ENCODE peak calls at places on chromosomes 4 and X, in four cellular contexts. One of them, this sample, is unnamed.

GRCh38 chr4:168319486-168320019 is 1.0 kb upstream of the DDX60 start:
- DNase-seq in MM.1S: no peak
- DNase-seq in heart left ventricle: no peak
- DNase-seq in lung: no peak
- DNase-seq in this sample: peak

GRCh38 chr4:3613980-3614730 is 81.9 kb upstream of the LRPAP1 start:
- DNase-seq in MM.1S: no peak
- DNase-seq in heart left ventricle: no peak
- DNase-seq in lung: no peak
- DNase-seq in this sample: no peak

GRCh38 chr4:151407466-151408379 is 1.3 kb upstream of the FHIP1A start:
- DNase-seq in MM.1S: peak
- DNase-seq in heart left ventricle: no peak
- DNase-seq in lung: peak
- DNase-seq in this sample: peak

GRCh38 chrX:56804867-56805266 is 75.8 kb downstream of the NBDY start:
- DNase-seq in MM.1S: no peak
- DNase-seq in heart left ventricle: no peak
- DNase-seq in lung: no peak
- DNase-seq in this sample: peak

GRCh38 chrX:133375558-133376340 is 39.5 kb downstream of the GPC4 start:
- DNase-seq in MM.1S: no peak
- DNase-seq in heart left ventricle: no peak
- DNase-seq in lung: no peak
- DNase-seq in this sample: no peak

GRCh38 chrX:40169193-40170086 is 71.7 kb upstream of the BCOR start:
- DNase-seq in MM.1S: peak
- DNase-seq in heart left ventricle: peak
- DNase-seq in lung: no peak
- DNase-seq in this sample: peak

GRCh38 chr4:57190651-57191481 is 80.7 kb upstream of the IGFBP7 start:
- DNase-seq in MM.1S: peak
- DNase-seq in heart left ventricle: no peak
- DNase-seq in lung: no peak
- DNase-seq in this sample: peak

GRCh38 chr4:53535567-53535966 is 55.7 kb downstream of the LNX1 start:
- DNase-seq in MM.1S: no peak
- DNase-seq in heart left ventricle: no peak
- DNase-seq in lung: no peak
- DNase-seq in this sample: no peak

GRCh38 chr4:168511780-168512467 is 15.1 kb downstream of the PALLD start:
- DNase-seq in MM.1S: no peak
- DNase-seq in heart left ventricle: peak
- DNase-seq in lung: no peak
- DNase-seq in this sample: no peak

GRCh38 chr4:53974561-53974960 is 89.8 kb downstream of the CHIC2 start:
- DNase-seq in MM.1S: no peak
- DNase-seq in heart left ventricle: no peak
- DNase-seq in lung: no peak
- DNase-seq in this sample: no peak

GRCh38 chr4:146132445-146132844 is 43.1 kb upstream of the LSM6 start:
- DNase-seq in MM.1S: peak
- DNase-seq in heart left ventricle: no peak
- DNase-seq in lung: no peak
- DNase-seq in this sample: peak

GRCh38 chrX:22164770-22165388 is 107.8 kb upstream of the CBLL2 start:
- DNase-seq in MM.1S: no peak
- DNase-seq in heart left ventricle: no peak
- DNase-seq in lung: no peak
- DNase-seq in this sample: peak

GRCh38 chr4:14100349-14100748 is 472.8 kb upstream of the BOD1L1 start:
- DNase-seq in MM.1S: no peak
- DNase-seq in heart left ventricle: no peak
- DNase-seq in lung: no peak
- DNase-seq in this sample: no peak

GRCh38 chr4:149493492-149493891 is 322.2 kb downstream of the IQCM start:
- DNase-seq in MM.1S: no peak
- DNase-seq in heart left ventricle: no peak
- DNase-seq in lung: no peak
- DNase-seq in this sample: no peak

GRCh38 chrX:15391850-15392249 is 7.6 kb upstream of the VEGFD start:
- DNase-seq in MM.1S: no peak
- DNase-seq in heart left ventricle: no peak
- DNase-seq in lung: no peak
- DNase-seq in this sample: no peak

GRCh38 chrX:11244641-11245040 is 48.6 kb upstream of the AMELX start:
- DNase-seq in MM.1S: no peak
- DNase-seq in heart left ventricle: no peak
- DNase-seq in lung: no peak
- DNase-seq in this sample: peak

GRCh38 chr4:71549516-71550160 is 210.8 kb downstream of the SLC4A4 start:
- DNase-seq in MM.1S: no peak
- DNase-seq in heart left ventricle: no peak
- DNase-seq in lung: no peak
- DNase-seq in this sample: no peak

GRCh38 chrX:96703816-96704215 is 19.2 kb downstream of the DIAPH2 start:
- DNase-seq in MM.1S: no peak
- DNase-seq in heart left ventricle: no peak
- DNase-seq in lung: no peak
- DNase-seq in this sample: no peak

GRCh38 chrX:148192547-148192946 is 211.4 kb downstream of the FMR1NB start:
- DNase-seq in MM.1S: no peak
- DNase-seq in heart left ventricle: no peak
- DNase-seq in lung: no peak
- DNase-seq in this sample: no peak

GRCh38 chrX:8668797-8669196 is 63.1 kb downstream of the ANOS1 start:
- DNase-seq in MM.1S: no peak
- DNase-seq in heart left ventricle: no peak
- DNase-seq in lung: no peak
- DNase-seq in this sample: no peak

DNA sequence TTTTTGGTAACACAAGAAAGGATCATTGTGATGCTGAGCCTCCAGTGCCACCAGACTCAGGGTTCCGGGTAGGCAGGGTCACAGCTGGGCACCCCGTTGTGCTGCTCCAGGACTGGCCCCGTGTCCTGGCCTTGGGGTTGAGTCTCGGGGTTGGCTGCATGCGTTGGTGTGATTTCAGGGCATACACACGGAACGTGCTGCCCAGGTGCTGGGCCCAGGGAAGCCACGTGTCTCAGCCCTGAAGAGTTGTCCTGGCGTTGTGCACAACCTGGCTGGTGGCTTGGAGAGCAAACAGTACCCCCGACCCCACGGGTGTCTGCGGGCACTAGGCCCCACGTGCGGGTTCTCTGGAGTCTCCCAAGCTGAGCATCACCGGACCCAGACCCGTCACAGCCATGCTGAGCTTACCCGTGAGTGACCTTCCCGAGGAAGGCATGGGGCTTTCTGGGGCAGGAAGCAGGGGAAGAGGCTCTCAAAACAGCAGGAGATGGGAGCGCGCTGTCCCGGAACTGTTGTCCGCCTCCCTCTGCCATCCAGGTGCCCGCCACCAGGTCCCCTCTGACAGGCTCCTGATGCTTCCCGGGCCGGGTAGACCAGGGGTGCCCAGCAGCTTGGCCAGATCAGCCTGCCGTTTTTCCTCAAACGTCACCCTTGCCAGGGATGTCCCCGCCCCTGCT is 66.1 kb upstream of the ENPP6 start:
- DNase-seq in MM.1S: peak
- DNase-seq in heart left ventricle: no peak
- DNase-seq in lung: no peak
- DNase-seq in this sample: no peak
- H3K4me3 ChIP-seq in MM.1S: peak
- H3K4me3 ChIP-seq in heart left ventricle: peak
- H3K4me3 ChIP-seq in lung: no peak
- H3K4me3 ChIP-seq in this sample: no peak

DNA sequence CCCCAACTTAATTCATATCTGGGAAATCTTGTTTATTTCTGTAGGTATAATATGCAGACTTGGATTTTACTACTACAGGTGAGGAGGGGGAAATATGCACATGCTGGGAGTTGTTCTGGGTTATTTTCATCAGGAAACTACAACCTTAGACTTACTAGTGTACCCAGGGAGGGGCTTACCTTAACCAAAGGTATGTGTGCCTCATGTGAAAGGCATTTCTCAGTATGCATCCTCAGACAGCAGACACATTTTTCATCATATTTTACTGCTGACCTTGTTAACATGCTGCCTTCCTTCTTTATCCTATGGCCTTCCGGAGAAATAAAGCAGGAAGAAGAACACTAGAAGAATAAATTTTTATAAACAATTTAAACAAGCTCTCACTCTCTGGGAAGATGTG is 214.9 kb downstream of the SPANXN4 start:
- DNase-seq in MM.1S: no peak
- DNase-seq in heart left ventricle: no peak
- DNase-seq in lung: no peak
- DNase-seq in this sample: no peak
- TF ChIP-seq CTCF in MM.1S: no peak
- TF ChIP-seq CTCF in heart left ventricle: no peak
- TF ChIP-seq CTCF in lung: no peak
- TF ChIP-seq CTCF in this sample: no peak

GRCh38 chrX:130167040-130167439 is 1.4 kb upstream of the AIFM1 start:
- DNase-seq in MM.1S: no peak
- DNase-seq in heart left ventricle: no peak
- DNase-seq in lung: no peak
- DNase-seq in this sample: no peak
- H3K4me3 ChIP-seq in MM.1S: peak
- H3K4me3 ChIP-seq in heart left ventricle: no peak
- H3K4me3 ChIP-seq in lung: no peak
- H3K4me3 ChIP-seq in this sample: no peak

DNA sequence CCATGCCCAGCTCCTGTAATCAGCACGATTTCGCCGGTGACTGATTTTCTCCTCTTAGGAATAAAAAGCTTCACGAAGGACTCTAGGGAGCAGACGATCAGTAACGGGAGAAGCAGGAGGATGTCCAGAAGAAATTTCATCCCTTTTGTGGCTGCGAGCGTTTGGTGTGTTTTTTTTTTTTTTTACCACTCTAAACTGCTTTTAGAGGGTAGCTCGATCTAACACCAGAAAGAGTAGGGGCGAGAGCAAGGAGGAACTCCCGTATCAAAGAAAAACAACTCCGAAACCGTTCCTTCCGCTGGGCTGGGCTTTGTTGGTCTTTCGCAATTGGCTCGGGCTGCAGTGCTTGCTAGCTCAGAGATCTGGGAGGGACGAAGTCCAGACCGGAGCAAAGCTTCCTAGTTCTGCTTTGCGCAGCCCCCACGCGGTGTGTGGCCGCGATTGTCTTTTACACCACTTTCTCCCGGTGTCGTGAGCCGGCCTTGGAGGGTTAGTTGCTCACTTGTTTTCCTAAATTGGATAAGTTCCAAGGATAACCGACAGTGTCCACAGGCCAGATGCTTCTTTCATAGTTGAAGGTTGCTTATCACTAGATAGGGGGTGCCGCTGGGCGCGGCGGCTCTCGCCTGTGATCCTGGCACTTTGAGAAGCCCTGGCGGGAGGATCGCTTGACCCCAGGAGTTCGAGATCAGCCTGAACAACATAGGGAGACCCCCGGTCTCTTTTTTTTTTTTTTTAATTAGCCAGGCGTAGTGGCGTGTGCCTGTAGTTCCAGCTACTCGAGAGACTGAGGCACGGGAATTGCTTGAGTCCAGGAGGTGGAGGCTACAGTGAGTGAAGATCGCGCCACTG is at the start of gene HSD17B11:
- DNase-seq in MM.1S: peak
- DNase-seq in heart left ventricle: peak
- DNase-seq in lung: peak
- DNase-seq in this sample: peak
- TF ChIP-seq CTCF in MM.1S: peak
- TF ChIP-seq CTCF in heart left ventricle: no peak
- TF ChIP-seq CTCF in lung: no peak
- TF ChIP-seq CTCF in this sample: no peak

GRCh38 chr4:105088110-105088879 is 58.4 kb upstream of the TET2 start:
- DNase-seq in MM.1S: no peak
- DNase-seq in heart left ventricle: no peak
- DNase-seq in lung: no peak
- DNase-seq in this sample: peak
- H3K4me3 ChIP-seq in MM.1S: no peak
- H3K4me3 ChIP-seq in heart left ventricle: peak
- H3K4me3 ChIP-seq in lung: no peak
- H3K4me3 ChIP-seq in this sample: no peak

GRCh38 chr4:174549696-174550095 is 27.4 kb upstream of the HPGD start:
- DNase-seq in MM.1S: no peak
- DNase-seq in heart left ventricle: no peak
- DNase-seq in lung: no peak
- DNase-seq in this sample: no peak
- TF ChIP-seq CTCF in MM.1S: no peak
- TF ChIP-seq CTCF in heart left ventricle: no peak
- TF ChIP-seq CTCF in lung: no peak
- TF ChIP-seq CTCF in this sample: no peak